ENCODE peak calls at places on chromosomes 11 and 22, in five cellular contexts. K is stimulated activated CD4-positive, alpha-beta T cell treated with anti-CD3 and anti-CD28 coated beads, Interleukin-4, amount 100 ng/mL, for 48 hours; F is mucosa of descending colon; Y is anterior cingulate cortex; J is astrocyte of the cerebellum. G is an unnamed sample.

GRCh38 chr11:47001666-47002285 is 65.2 kb downstream of the CSTPP1 start:
- DNase-seq in F (no peak), J (peak), Y (no peak), K (no peak), G (no peak)

GRCh38 chr11:59187587-59187986 is 15.7 kb downstream of the DTX4 start:
- DNase-seq in Y (no peak), J (no peak), F (peak), K (no peak), G (no peak)

GRCh38 chr11:73950869-73951710 is at the start of gene DNAJB13:
- DNase-seq in K (no peak), F (peak), Y (peak), J (no peak), G (peak)

GRCh38 chr22:38272373-38273134 is at the start of gene TMEM184B:
- DNase-seq in F (peak), K (peak), J (no peak), Y (peak), G (peak)

GRCh38 chr11:66124564-66124963 is 54.5 kb downstream of the PACS1 start:
- DNase-seq in F (no peak), Y (no peak), K (no peak), J (no peak), G (no peak)

GRCh38 chr11:61531033-61531432 is 22.5 kb downstream of the LRRC10B start:
- DNase-seq in F (no peak), Y (no peak), J (no peak), K (no peak), G (no peak)

GRCh38 chr11:105942951-105943350 is 79.1 kb downstream of the MSANTD4 start:
- DNase-seq in J (no peak), K (no peak), Y (no peak), F (no peak), G (no peak)

GRCh38 chr11:131762346-131763110 is 392.1 kb downstream of the NTM start:
- DNase-seq in F (no peak), Y (peak), J (no peak), K (no peak), G (no peak)

GRCh38 chr11:112498701-112499100 is 238.0 kb upstream of the PLET1 start:
- DNase-seq in F (no peak), K (no peak), J (no peak), Y (no peak), G (no peak)

GRCh38 chr11:109426442-109426841 is 4.5 kb downstream of the C11orf87 start:
- DNase-seq in Y (no peak), K (no peak), J (no peak), F (no peak), G (no peak)

GRCh38 chr11:122099345-122100045 is 16.5 kb downstream of the BLID start:
- DNase-seq in K (no peak), F (no peak), J (peak), Y (no peak), G (no peak)

GRCh38 chr11:23127706-23128105 is 267.4 kb upstream of the CCDC179 start:
- DNase-seq in F (no peak), Y (no peak), K (no peak), J (no peak), G (no peak)

GRCh38 chr11:130782361-130783221 is 133.7 kb downstream of the SNX19 start:
- DNase-seq in F (no peak), K (no peak), Y (no peak), J (peak), G (no peak)

GRCh38 chr22:43151251-43152000 is at the start of gene TSPO:
- DNase-seq in Y (peak), K (peak), J (no peak), F (peak), G (peak)

GRCh38 chr11:77993902-77994301 is 566 bp downstream of the INTS4 start:
- DNase-seq in K (no peak), J (no peak), Y (no peak), F (peak), G (no peak)

GRCh38 chr11:3816673-3817072 is 8.3 kb downstream of the PGAP2 start:
- DNase-seq in J (no peak), F (no peak), K (no peak), Y (no peak), G (no peak)

GRCh38 chr22:23837911-23838685 is 708 bp downstream of the DERL3 start:
- DNase-seq in Y (no peak), J (no peak), K (no peak), F (no peak), G (no peak)

GRCh38 chr11:976431-977160 is 50.9 kb downstream of the AP2A2 start:
- DNase-seq in F (no peak), Y (peak), J (peak), K (no peak), G (no peak)

GRCh38 chr11:124893781-124894401 is 3.8 kb downstream of the ROBO4 start:
- DNase-seq in K (no peak), F (no peak), J (no peak), Y (no peak), G (no peak)

GRCh38 chr22:44627521-44628139 is 74.4 kb upstream of the PRR5 start:
- DNase-seq in F (no peak), K (no peak), Y (no peak), J (no peak), G (peak)

GRCh38 chr11:75337195-75337654 is 14.2 kb downstream of the ARRB1 start:
- DNase-seq in J (no peak), K (no peak), Y (no peak), F (no peak), G (no peak)

GRCh38 chr11:126112547-126112946 is 49.9 kb upstream of the CDON start:
- DNase-seq in Y (no peak), K (no peak), J (no peak), F (no peak), G (no peak)

GRCh38 chr11:39365809-39366436 is 2093.5 kb downstream of the LRRC4C start:
- DNase-seq in Y (peak), F (no peak), K (no peak), J (peak), G (no peak)

GRCh38 chr22:46422896-46423295 is 87.4 kb downstream of the TRMU start:
- DNase-seq in F (no peak), Y (no peak), J (no peak), K (no peak), G (no peak)

GRCh38 chr11:45646275-45646970 is 19.0 kb downstream of the CHST1 start:
- DNase-seq in Y (peak), K (no peak), J (no peak), F (no peak), G (no peak)

GRCh38 chr11:46238078-46238966 is 39.1 kb upstream of the CREB3L1 start:
- DNase-seq in J (no peak), K (peak), F (peak), Y (peak), G (peak)

GRCh38 chr11:128448981-128449713 is 138.2 kb downstream of the ETS1 start:
- DNase-seq in Y (no peak), J (peak), F (no peak), K (no peak), G (no peak)

GRCh38 chr11:69383372-69383771 is 89.4 kb downstream of the MYEOV start:
- DNase-seq in Y (no peak), J (no peak), F (no peak), K (no peak), G (no peak)

GRCh38 chr11:36352919-36353318 is 56.8 kb downstream of the PRR5L start:
- DNase-seq in K (peak), J (no peak), Y (no peak), F (no peak), G (no peak)